ENCODE peak calls at places on chromosomes 11 and 22, in eight cellular contexts. One of them, this sample, is unnamed.

GRCh38 chr11:105333153-105333552 is 193.6 kb upstream of the CARD18 start:
- DNase-seq in CD8-positive, alpha-beta memory T cell: no peak
- DNase-seq in adipocyte: no peak
- DNase-seq in astrocyte of the spinal cord: no peak
- DNase-seq in kidney epithelial cell: no peak
- DNase-seq in coronary artery: no peak
- DNase-seq in AG04450: no peak
- DNase-seq in epithelial cell of proximal tubule: no peak
- DNase-seq in this sample: no peak

GRCh38 chr11:71977743-71978418 is 20.8 kb upstream of the IL18BP start:
- DNase-seq in CD8-positive, alpha-beta memory T cell: peak; percentile 57
- DNase-seq in adipocyte: peak; percentile 80
- DNase-seq in astrocyte of the spinal cord: peak; percentile 56
- DNase-seq in kidney epithelial cell: no peak
- DNase-seq in coronary artery: no peak
- DNase-seq in AG04450: no peak
- DNase-seq in epithelial cell of proximal tubule: no peak
- DNase-seq in this sample: no peak

GRCh38 chr11:7418061-7418460 is 67.2 kb upstream of the OLFML1 start:
- DNase-seq in CD8-positive, alpha-beta memory T cell: no peak
- DNase-seq in adipocyte: no peak
- DNase-seq in astrocyte of the spinal cord: no peak
- DNase-seq in kidney epithelial cell: no peak
- DNase-seq in coronary artery: no peak
- DNase-seq in AG04450: no peak
- DNase-seq in epithelial cell of proximal tubule: no peak
- DNase-seq in this sample: no peak

GRCh38 chr11:83124631-83125424 is 32.1 kb upstream of the PCF11 start:
- DNase-seq in CD8-positive, alpha-beta memory T cell: no peak
- DNase-seq in adipocyte: no peak
- DNase-seq in astrocyte of the spinal cord: no peak
- DNase-seq in kidney epithelial cell: no peak
- DNase-seq in coronary artery: no peak
- DNase-seq in AG04450: no peak
- DNase-seq in epithelial cell of proximal tubule: peak; percentile 7
- DNase-seq in this sample: no peak

GRCh38 chr11:103525069-103525468 is 415.8 kb downstream of the DYNC2H1 start:
- DNase-seq in CD8-positive, alpha-beta memory T cell: no peak
- DNase-seq in adipocyte: peak; percentile 24
- DNase-seq in astrocyte of the spinal cord: peak; percentile 64
- DNase-seq in kidney epithelial cell: no peak
- DNase-seq in coronary artery: no peak
- DNase-seq in AG04450: no peak
- DNase-seq in epithelial cell of proximal tubule: no peak
- DNase-seq in this sample: peak; percentile 64

GRCh38 chr11:19546325-19546724 is 166.3 kb upstream of the NAV2 start:
- DNase-seq in CD8-positive, alpha-beta memory T cell: no peak
- DNase-seq in adipocyte: no peak
- DNase-seq in astrocyte of the spinal cord: no peak
- DNase-seq in kidney epithelial cell: no peak
- DNase-seq in coronary artery: no peak
- DNase-seq in AG04450: no peak
- DNase-seq in epithelial cell of proximal tubule: no peak
- DNase-seq in this sample: no peak

GRCh38 chr22:39958916-39959639 is 1.1 kb upstream of the TMA7B start:
- DNase-seq in CD8-positive, alpha-beta memory T cell: no peak
- DNase-seq in adipocyte: no peak
- DNase-seq in astrocyte of the spinal cord: no peak
- DNase-seq in kidney epithelial cell: no peak
- DNase-seq in coronary artery: no peak
- DNase-seq in AG04450: no peak
- DNase-seq in epithelial cell of proximal tubule: no peak
- DNase-seq in this sample: no peak

GRCh38 chr22:39678862-39679490 is 108.4 kb downstream of the CACNA1I start:
- DNase-seq in CD8-positive, alpha-beta memory T cell: no peak
- DNase-seq in adipocyte: no peak
- DNase-seq in astrocyte of the spinal cord: no peak
- DNase-seq in kidney epithelial cell: no peak
- DNase-seq in coronary artery: no peak
- DNase-seq in AG04450: no peak
- DNase-seq in epithelial cell of proximal tubule: no peak
- DNase-seq in this sample: no peak

GRCh38 chr11:77619576-77620198 is 17.9 kb downstream of the CLNS1A start:
- DNase-seq in CD8-positive, alpha-beta memory T cell: no peak
- DNase-seq in adipocyte: peak; percentile 86
- DNase-seq in astrocyte of the spinal cord: peak; percentile 58
- DNase-seq in kidney epithelial cell: peak; percentile 19
- DNase-seq in coronary artery: no peak
- DNase-seq in AG04450: no peak
- DNase-seq in epithelial cell of proximal tubule: peak; percentile 23
- DNase-seq in this sample: no peak

GRCh38 chr11:65982824-65983588 is 19.0 kb downstream of the EIF1AD start:
- DNase-seq in CD8-positive, alpha-beta memory T cell: no peak
- DNase-seq in adipocyte: no peak
- DNase-seq in astrocyte of the spinal cord: no peak
- DNase-seq in kidney epithelial cell: no peak
- DNase-seq in coronary artery: no peak
- DNase-seq in AG04450: no peak
- DNase-seq in epithelial cell of proximal tubule: no peak
- DNase-seq in this sample: no peak

GRCh38 chr11:64074239-64074638 is 38.5 kb downstream of the FLRT1 start:
- DNase-seq in CD8-positive, alpha-beta memory T cell: no peak
- DNase-seq in adipocyte: no peak
- DNase-seq in astrocyte of the spinal cord: no peak
- DNase-seq in kidney epithelial cell: no peak
- DNase-seq in coronary artery: no peak
- DNase-seq in AG04450: no peak
- DNase-seq in epithelial cell of proximal tubule: no peak
- DNase-seq in this sample: no peak

DNA sequence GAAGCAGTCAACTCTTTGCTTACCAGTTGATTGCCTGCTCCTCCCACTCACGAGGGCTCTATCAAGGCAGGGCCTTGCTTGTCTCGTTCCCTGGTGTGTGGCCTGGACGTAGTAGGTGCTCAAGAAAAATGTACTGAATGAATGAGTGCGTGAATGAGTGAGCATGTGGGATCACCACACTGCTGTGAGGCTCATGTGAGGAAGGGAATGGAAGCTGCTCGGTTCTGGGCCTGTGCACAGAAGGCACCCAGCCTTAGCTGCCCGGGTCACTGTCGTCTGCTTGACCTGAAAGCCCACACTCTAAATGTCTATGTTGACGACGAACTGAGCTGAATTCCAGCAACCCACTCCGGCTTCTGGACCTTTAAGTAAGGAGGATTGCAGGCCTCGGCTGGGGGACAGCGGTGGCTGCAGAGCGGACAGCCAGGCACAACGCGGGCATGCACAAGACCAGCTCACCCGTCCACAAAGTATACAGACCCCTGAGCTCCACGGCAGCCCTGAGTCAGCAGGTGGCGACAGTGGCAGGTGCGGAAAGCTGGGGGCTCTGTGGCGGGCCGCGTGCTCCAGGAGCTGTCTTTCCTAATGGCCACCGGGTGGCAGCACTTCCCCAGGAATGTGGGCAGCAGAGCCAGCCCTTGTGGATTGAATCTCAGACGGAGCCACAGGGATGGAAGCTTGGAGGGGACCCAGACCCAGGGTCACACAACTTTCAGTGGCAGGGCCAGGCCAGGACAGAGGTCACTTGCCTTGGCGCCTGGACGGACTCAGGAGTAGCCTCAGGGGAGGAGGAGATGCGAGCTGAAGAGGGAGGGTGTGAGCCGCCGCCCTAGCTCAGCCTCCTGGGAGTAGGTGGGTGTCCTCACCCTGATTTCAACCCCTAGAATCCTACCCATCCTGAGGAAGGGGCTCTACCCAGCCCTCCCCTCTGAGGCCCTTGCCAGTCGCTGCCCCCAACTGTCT is 5.0 kb upstream of the PICK1 start:
- DNase-seq in CD8-positive, alpha-beta memory T cell: peak; percentile 86
- DNase-seq in adipocyte: peak; percentile 88
- DNase-seq in astrocyte of the spinal cord: peak; percentile 61
- DNase-seq in kidney epithelial cell: no peak
- DNase-seq in coronary artery: no peak
- DNase-seq in AG04450: peak; percentile 30
- DNase-seq in epithelial cell of proximal tubule: no peak
- DNase-seq in this sample: no peak
- H3K4me3 ChIP-seq in CD8-positive, alpha-beta memory T cell: no peak overlapping the region
- H3K4me3 ChIP-seq in adipocyte: no peak overlapping the region
- H3K4me3 ChIP-seq in astrocyte of the spinal cord: no peak overlapping the region
- H3K4me3 ChIP-seq in kidney epithelial cell: no peak overlapping the region
- H3K4me3 ChIP-seq in coronary artery: no peak overlapping the region
- H3K4me3 ChIP-seq in AG04450: no peak overlapping the region
- H3K4me3 ChIP-seq in epithelial cell of proximal tubule: no peak overlapping the region
- H3K4me3 ChIP-seq in this sample: no peak overlapping the region

DNA sequence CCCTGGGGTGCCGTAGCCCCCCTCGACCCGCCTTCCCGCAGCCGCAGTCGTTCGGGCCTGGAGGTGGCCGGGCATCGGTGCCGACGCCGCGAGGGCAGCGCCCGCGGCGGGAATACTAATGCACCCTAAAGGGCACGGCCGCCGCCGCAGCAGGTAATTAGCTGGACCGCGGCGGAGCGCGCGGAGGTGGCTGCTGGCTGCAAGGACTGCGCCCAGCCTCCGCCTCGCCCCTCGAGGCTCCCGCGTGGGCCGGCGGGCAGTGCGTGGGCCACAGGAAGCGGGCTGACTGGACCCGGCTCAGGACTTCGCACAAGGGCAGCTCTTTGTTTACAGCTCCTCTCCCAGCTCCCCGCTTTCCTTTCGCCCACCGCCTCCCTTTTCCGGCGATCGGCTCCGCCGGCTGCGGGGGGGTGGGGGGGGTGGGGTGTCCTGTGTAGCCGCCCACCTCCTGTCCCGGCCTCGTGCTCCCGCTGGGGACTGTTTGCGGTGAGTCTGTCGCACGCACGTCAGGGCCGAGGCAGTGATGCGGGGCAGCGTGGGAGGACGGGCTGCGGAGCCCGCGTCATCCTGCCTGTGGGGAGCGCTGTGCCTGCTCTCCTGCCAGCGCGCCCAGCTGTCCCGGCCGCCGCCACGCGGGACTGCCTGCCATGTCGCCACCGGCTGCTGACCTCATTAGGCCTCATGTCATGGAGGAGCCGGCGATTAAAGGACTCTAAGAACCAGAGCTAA is 53.2 kb downstream of the GRIK4 start:
- DNase-seq in CD8-positive, alpha-beta memory T cell: no peak
- DNase-seq in adipocyte: peak; percentile 74
- DNase-seq in astrocyte of the spinal cord: peak; percentile 25
- DNase-seq in kidney epithelial cell: no peak
- DNase-seq in coronary artery: no peak
- DNase-seq in AG04450: no peak
- DNase-seq in epithelial cell of proximal tubule: no peak
- DNase-seq in this sample: no peak
- H3K4me3 ChIP-seq in CD8-positive, alpha-beta memory T cell: no peak overlapping the region
- H3K4me3 ChIP-seq in adipocyte: peak overlapping the region; percentile 48
- H3K4me3 ChIP-seq in astrocyte of the spinal cord: peak overlapping the region; percentile 28
- H3K4me3 ChIP-seq in kidney epithelial cell: peak overlapping the region; percentile 22
- H3K4me3 ChIP-seq in coronary artery: peak overlapping the region; percentile 70
- H3K4me3 ChIP-seq in AG04450: peak overlapping the region; percentile 47
- H3K4me3 ChIP-seq in epithelial cell of proximal tubule: peak overlapping the region; percentile 43
- H3K4me3 ChIP-seq in this sample: peak overlapping the region; percentile 46

GRCh38 chr11:4187055-4187988 is 92.7 kb downstream of the RRM1 start:
- DNase-seq in CD8-positive, alpha-beta memory T cell: peak; percentile 81
- DNase-seq in adipocyte: peak; percentile 96
- DNase-seq in astrocyte of the spinal cord: peak; percentile 87
- DNase-seq in kidney epithelial cell: peak; percentile 19
- DNase-seq in coronary artery: peak; percentile 93
- DNase-seq in AG04450: peak; percentile 49
- DNase-seq in epithelial cell of proximal tubule: no peak
- DNase-seq in this sample: peak; percentile 74

GRCh38 chr11:4194889-4195288 is 100.3 kb downstream of the RRM1 start:
- DNase-seq in CD8-positive, alpha-beta memory T cell: no peak
- DNase-seq in adipocyte: no peak
- DNase-seq in astrocyte of the spinal cord: no peak
- DNase-seq in kidney epithelial cell: no peak
- DNase-seq in coronary artery: no peak
- DNase-seq in AG04450: no peak
- DNase-seq in epithelial cell of proximal tubule: no peak
- DNase-seq in this sample: no peak

GRCh38 chr11:4190519-4190918 is 95.9 kb downstream of the RRM1 start:
- DNase-seq in CD8-positive, alpha-beta memory T cell: no peak
- DNase-seq in adipocyte: no peak
- DNase-seq in astrocyte of the spinal cord: no peak
- DNase-seq in kidney epithelial cell: no peak
- DNase-seq in coronary artery: no peak
- DNase-seq in AG04450: no peak
- DNase-seq in epithelial cell of proximal tubule: no peak
- DNase-seq in this sample: no peak

GRCh38 chr11:4190098-4190497 is 95.5 kb downstream of the RRM1 start:
- DNase-seq in CD8-positive, alpha-beta memory T cell: no peak
- DNase-seq in adipocyte: no peak
- DNase-seq in astrocyte of the spinal cord: no peak
- DNase-seq in kidney epithelial cell: no peak
- DNase-seq in coronary artery: no peak
- DNase-seq in AG04450: no peak
- DNase-seq in epithelial cell of proximal tubule: no peak
- DNase-seq in this sample: no peak

GRCh38 chr11:4191031-4191571 is 96.5 kb downstream of the RRM1 start:
- DNase-seq in CD8-positive, alpha-beta memory T cell: no peak
- DNase-seq in adipocyte: no peak
- DNase-seq in astrocyte of the spinal cord: no peak
- DNase-seq in kidney epithelial cell: no peak
- DNase-seq in coronary artery: peak; percentile 82
- DNase-seq in AG04450: no peak
- DNase-seq in epithelial cell of proximal tubule: no peak
- DNase-seq in this sample: no peak
- H3K4me3 ChIP-seq in CD8-positive, alpha-beta memory T cell: no peak overlapping the region
- H3K4me3 ChIP-seq in adipocyte: no peak overlapping the region
- H3K4me3 ChIP-seq in astrocyte of the spinal cord: no peak overlapping the region
- H3K4me3 ChIP-seq in kidney epithelial cell: no peak overlapping the region
- H3K4me3 ChIP-seq in coronary artery: no peak overlapping the region
- H3K4me3 ChIP-seq in AG04450: no peak overlapping the region
- H3K4me3 ChIP-seq in epithelial cell of proximal tubule: no peak overlapping the region
- H3K4me3 ChIP-seq in this sample: no peak overlapping the region

GRCh38 chr22:36048911-36049677 is 20.5 kb upstream of the RBFOX2 start:
- DNase-seq in CD8-positive, alpha-beta memory T cell: no peak
- DNase-seq in adipocyte: no peak
- DNase-seq in astrocyte of the spinal cord: no peak
- DNase-seq in kidney epithelial cell: no peak
- DNase-seq in coronary artery: no peak
- DNase-seq in AG04450: no peak
- DNase-seq in epithelial cell of proximal tubule: no peak
- DNase-seq in this sample: peak; percentile 41

GRCh38 chr22:36049678-36049997 is 21.0 kb upstream of the RBFOX2 start:
- DNase-seq in CD8-positive, alpha-beta memory T cell: no peak
- DNase-seq in adipocyte: no peak
- DNase-seq in astrocyte of the spinal cord: no peak
- DNase-seq in kidney epithelial cell: no peak
- DNase-seq in coronary artery: no peak
- DNase-seq in AG04450: no peak
- DNase-seq in epithelial cell of proximal tubule: no peak
- DNase-seq in this sample: no peak

GRCh38 chr22:36055376-36056310 is 27.0 kb upstream of the RBFOX2 start:
- DNase-seq in CD8-positive, alpha-beta memory T cell: no peak
- DNase-seq in adipocyte: peak; percentile 83
- DNase-seq in astrocyte of the spinal cord: peak; percentile 41
- DNase-seq in kidney epithelial cell: no peak
- DNase-seq in coronary artery: no peak
- DNase-seq in AG04450: no peak
- DNase-seq in epithelial cell of proximal tubule: no peak
- DNase-seq in this sample: no peak

GRCh38 chr22:36053242-36054147 is 24.9 kb upstream of the RBFOX2 start:
- DNase-seq in CD8-positive, alpha-beta memory T cell: no peak
- DNase-seq in adipocyte: no peak
- DNase-seq in astrocyte of the spinal cord: no peak
- DNase-seq in kidney epithelial cell: no peak
- DNase-seq in coronary artery: no peak
- DNase-seq in AG04450: no peak
- DNase-seq in epithelial cell of proximal tubule: no peak
- DNase-seq in this sample: no peak

GRCh38 chr22:36052505-36052941 is 23.9 kb upstream of the RBFOX2 start:
- DNase-seq in CD8-positive, alpha-beta memory T cell: no peak
- DNase-seq in adipocyte: no peak
- DNase-seq in astrocyte of the spinal cord: no peak
- DNase-seq in kidney epithelial cell: peak; percentile 32
- DNase-seq in coronary artery: no peak
- DNase-seq in AG04450: no peak
- DNase-seq in epithelial cell of proximal tubule: no peak
- DNase-seq in this sample: no peak
- H3K4me3 ChIP-seq in CD8-positive, alpha-beta memory T cell: no peak overlapping the region
- H3K4me3 ChIP-seq in adipocyte: no peak overlapping the region
- H3K4me3 ChIP-seq in astrocyte of the spinal cord: no peak overlapping the region
- H3K4me3 ChIP-seq in kidney epithelial cell: no peak overlapping the region
- H3K4me3 ChIP-seq in coronary artery: no peak overlapping the region
- H3K4me3 ChIP-seq in AG04450: no peak overlapping the region
- H3K4me3 ChIP-seq in epithelial cell of proximal tubule: no peak overlapping the region
- H3K4me3 ChIP-seq in this sample: no peak overlapping the region